ENCODE peak calls at places on chromosome 5, in nine cellular contexts. One of them, this sample, is unnamed.

GRCh38 chr5:63398346-63398745 is 563.9 kb downstream of the HTR1A start:
- DNase-seq in GM23338: peak
- DNase-seq in A549: no peak
- DNase-seq in GM12878: no peak
- DNase-seq in HepG2: no peak
- DNase-seq in K562: no peak
- DNase-seq in SK-N-SH: no peak
- DNase-seq in HCT116: no peak
- DNase-seq in HL-60: no peak
- DNase-seq in this sample: no peak

GRCh38 chr5:60323596-60323995 is 376.4 kb downstream of the DEPDC1B start:
- DNase-seq in GM23338: peak
- DNase-seq in A549: no peak
- DNase-seq in GM12878: no peak
- DNase-seq in HepG2: no peak
- DNase-seq in K562: no peak
- DNase-seq in SK-N-SH: no peak
- DNase-seq in HCT116: no peak
- DNase-seq in HL-60: no peak
- DNase-seq in this sample: no peak

GRCh38 chr5:118862596-118862995 is 125.8 kb downstream of the DTWD2 start:
- DNase-seq in GM23338: no peak
- DNase-seq in A549: no peak
- DNase-seq in GM12878: no peak
- DNase-seq in HepG2: no peak
- DNase-seq in K562: no peak
- DNase-seq in SK-N-SH: no peak
- DNase-seq in HCT116: no peak
- DNase-seq in HL-60: no peak
- DNase-seq in this sample: no peak

GRCh38 chr5:1727571-1727970 is 72.1 kb downstream of the MRPL36 start:
- DNase-seq in GM23338: peak
- DNase-seq in A549: no peak
- DNase-seq in GM12878: no peak
- DNase-seq in HepG2: no peak
- DNase-seq in K562: no peak
- DNase-seq in SK-N-SH: peak
- DNase-seq in HCT116: no peak
- DNase-seq in HL-60: no peak
- DNase-seq in this sample: no peak

GRCh38 chr5:14741721-14742426 is 77.4 kb downstream of the OTULIN start:
- DNase-seq in GM23338: no peak
- DNase-seq in A549: no peak
- DNase-seq in GM12878: no peak
- DNase-seq in HepG2: no peak
- DNase-seq in K562: no peak
- DNase-seq in SK-N-SH: no peak
- DNase-seq in HCT116: no peak
- DNase-seq in HL-60: no peak
- DNase-seq in this sample: no peak

GRCh38 chr5:126776499-126777256 is at the start of gene LMNB1:
- DNase-seq in GM23338: peak
- DNase-seq in A549: peak
- DNase-seq in GM12878: peak
- DNase-seq in HepG2: peak
- DNase-seq in K562: peak
- DNase-seq in SK-N-SH: peak
- DNase-seq in HCT116: peak
- DNase-seq in HL-60: peak
- DNase-seq in this sample: peak

GRCh38 chr5:126961702-126962101 is 68.7 kb downstream of the MARCHF3 start:
- DNase-seq in GM23338: no peak
- DNase-seq in A549: no peak
- DNase-seq in GM12878: no peak
- DNase-seq in HepG2: no peak
- DNase-seq in K562: no peak
- DNase-seq in SK-N-SH: no peak
- DNase-seq in HCT116: no peak
- DNase-seq in HL-60: no peak
- DNase-seq in this sample: no peak

GRCh38 chr5:72280655-72281069 is 39.4 kb downstream of the MRPS27 start:
- DNase-seq in GM23338: peak
- DNase-seq in A549: peak
- DNase-seq in GM12878: no peak
- DNase-seq in HepG2: no peak
- DNase-seq in K562: peak
- DNase-seq in SK-N-SH: peak
- DNase-seq in HCT116: peak
- DNase-seq in HL-60: no peak
- DNase-seq in this sample: no peak

GRCh38 chr5:101977729-101978345 is 318.2 kb downstream of the SLCO4C1 start:
- DNase-seq in GM23338: peak
- DNase-seq in A549: peak
- DNase-seq in GM12878: peak
- DNase-seq in HepG2: peak
- DNase-seq in K562: peak
- DNase-seq in SK-N-SH: peak
- DNase-seq in HCT116: peak
- DNase-seq in HL-60: peak
- DNase-seq in this sample: peak

GRCh38 chr5:177096162-177097015 is 9.7 kb downstream of the FGFR4 start:
- DNase-seq in GM23338: no peak
- DNase-seq in A549: no peak
- DNase-seq in GM12878: no peak
- DNase-seq in HepG2: no peak
- DNase-seq in K562: no peak
- DNase-seq in SK-N-SH: peak
- DNase-seq in HCT116: no peak
- DNase-seq in HL-60: no peak
- DNase-seq in this sample: no peak

GRCh38 chr5:153816870-153817269 is 221.8 kb downstream of the FAM114A2 start:
- DNase-seq in GM23338: no peak
- DNase-seq in A549: no peak
- DNase-seq in GM12878: no peak
- DNase-seq in HepG2: no peak
- DNase-seq in K562: no peak
- DNase-seq in SK-N-SH: no peak
- DNase-seq in HCT116: no peak
- DNase-seq in HL-60: no peak
- DNase-seq in this sample: no peak

GRCh38 chr5:139181835-139182452 is 16.2 kb downstream of the SIL1 start:
- DNase-seq in GM23338: no peak
- DNase-seq in A549: peak
- DNase-seq in GM12878: no peak
- DNase-seq in HepG2: no peak
- DNase-seq in K562: no peak
- DNase-seq in SK-N-SH: no peak
- DNase-seq in HCT116: peak
- DNase-seq in HL-60: no peak
- DNase-seq in this sample: peak

GRCh38 chr5:43362725-43363435 is 49.3 kb downstream of the CCL28 start:
- DNase-seq in GM23338: no peak
- DNase-seq in A549: no peak
- DNase-seq in GM12878: no peak
- DNase-seq in HepG2: no peak
- DNase-seq in K562: no peak
- DNase-seq in SK-N-SH: no peak
- DNase-seq in HCT116: no peak
- DNase-seq in HL-60: no peak
- DNase-seq in this sample: no peak

GRCh38 chr5:95410269-95410668 is 19.1 kb downstream of the FAM81B start:
- DNase-seq in GM23338: no peak
- DNase-seq in A549: no peak
- DNase-seq in GM12878: no peak
- DNase-seq in HepG2: no peak
- DNase-seq in K562: no peak
- DNase-seq in SK-N-SH: no peak
- DNase-seq in HCT116: no peak
- DNase-seq in HL-60: no peak
- DNase-seq in this sample: no peak

GRCh38 chr5:6723122-6723885 is 10.1 kb downstream of the TENT4A start:
- DNase-seq in GM23338: no peak
- DNase-seq in A549: no peak
- DNase-seq in GM12878: no peak
- DNase-seq in HepG2: no peak
- DNase-seq in K562: no peak
- DNase-seq in SK-N-SH: no peak
- DNase-seq in HCT116: no peak
- DNase-seq in HL-60: no peak
- DNase-seq in this sample: no peak

GRCh38 chr5:179930788-179931473 is 23.2 kb upstream of the TBC1D9B start:
- DNase-seq in GM23338: no peak
- DNase-seq in A549: no peak
- DNase-seq in GM12878: no peak
- DNase-seq in HepG2: no peak
- DNase-seq in K562: no peak
- DNase-seq in SK-N-SH: no peak
- DNase-seq in HCT116: no peak
- DNase-seq in HL-60: no peak
- DNase-seq in this sample: no peak

GRCh38 chr5:53543401-53543800 is 17.0 kb upstream of the NDUFS4 start:
- DNase-seq in GM23338: peak
- DNase-seq in A549: no peak
- DNase-seq in GM12878: no peak
- DNase-seq in HepG2: no peak
- DNase-seq in K562: peak
- DNase-seq in SK-N-SH: no peak
- DNase-seq in HCT116: no peak
- DNase-seq in HL-60: no peak
- DNase-seq in this sample: no peak
- TF ChIP-seq CTCF in GM23338: no peak
- TF ChIP-seq CTCF in A549: no peak
- TF ChIP-seq CTCF in GM12878: no peak
- TF ChIP-seq CTCF in HepG2: no peak
- TF ChIP-seq CTCF in K562: no peak
- TF ChIP-seq CTCF in SK-N-SH: no peak
- TF ChIP-seq CTCF in HCT116: no peak
- TF ChIP-seq CTCF in HL-60: no peak
- TF ChIP-seq CTCF in this sample: no peak

DNA sequence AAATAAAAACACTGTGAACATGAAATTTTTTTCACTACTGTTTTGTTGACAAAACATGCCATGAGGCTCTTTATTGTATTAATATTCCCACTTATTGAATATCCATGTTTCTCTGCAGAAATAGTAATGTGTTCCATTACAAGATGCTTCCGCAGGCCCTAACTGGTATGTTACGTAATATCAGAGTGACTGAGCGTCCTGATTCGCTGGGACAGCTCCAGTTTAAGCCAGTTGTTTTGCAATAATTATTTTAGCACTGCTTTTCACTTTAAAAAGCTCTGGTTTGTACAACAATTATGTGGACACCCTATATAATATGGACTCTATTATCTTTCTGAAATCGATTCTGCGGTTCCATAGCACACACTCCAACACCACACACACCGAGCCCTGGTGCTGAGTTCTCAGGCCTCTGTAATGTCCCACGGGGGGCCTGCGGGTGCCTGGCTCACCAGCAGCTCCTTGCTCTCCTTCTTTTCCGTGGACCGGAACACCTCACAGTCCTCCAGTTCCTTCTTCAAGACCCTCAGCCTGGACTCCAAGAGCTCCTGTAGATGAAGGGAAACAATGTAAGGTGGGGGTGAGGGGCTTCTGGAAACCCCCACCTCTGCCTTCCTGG is 1.8 kb downstream of the TRIM7 start:
- DNase-seq in GM23338: peak
- DNase-seq in A549: no peak
- DNase-seq in GM12878: no peak
- DNase-seq in HepG2: no peak
- DNase-seq in K562: no peak
- DNase-seq in SK-N-SH: no peak
- DNase-seq in HCT116: no peak
- DNase-seq in HL-60: peak
- DNase-seq in this sample: no peak
- TF ChIP-seq REST in GM23338: no peak
- TF ChIP-seq REST in A549: no peak
- TF ChIP-seq REST in GM12878: no peak
- TF ChIP-seq REST in HepG2: no peak
- TF ChIP-seq REST in K562: no peak
- TF ChIP-seq REST in SK-N-SH: no peak
- TF ChIP-seq REST in HCT116: no peak
- TF ChIP-seq REST in HL-60: no peak
- TF ChIP-seq REST in this sample: no peak

GRCh38 chr5:147098233-147098790 is 136.5 kb upstream of the STK32A start:
- DNase-seq in GM23338: peak
- DNase-seq in A549: peak
- DNase-seq in GM12878: no peak
- DNase-seq in HepG2: peak
- DNase-seq in K562: no peak
- DNase-seq in SK-N-SH: peak
- DNase-seq in HCT116: peak
- DNase-seq in HL-60: no peak
- DNase-seq in this sample: no peak
- TF ChIP-seq CTCF in GM23338: peak
- TF ChIP-seq CTCF in A549: no peak
- TF ChIP-seq CTCF in GM12878: peak
- TF ChIP-seq CTCF in HepG2: peak
- TF ChIP-seq CTCF in K562: no peak
- TF ChIP-seq CTCF in SK-N-SH: peak
- TF ChIP-seq CTCF in HCT116: peak
- TF ChIP-seq CTCF in HL-60: no peak
- TF ChIP-seq CTCF in this sample: peak

DNA sequence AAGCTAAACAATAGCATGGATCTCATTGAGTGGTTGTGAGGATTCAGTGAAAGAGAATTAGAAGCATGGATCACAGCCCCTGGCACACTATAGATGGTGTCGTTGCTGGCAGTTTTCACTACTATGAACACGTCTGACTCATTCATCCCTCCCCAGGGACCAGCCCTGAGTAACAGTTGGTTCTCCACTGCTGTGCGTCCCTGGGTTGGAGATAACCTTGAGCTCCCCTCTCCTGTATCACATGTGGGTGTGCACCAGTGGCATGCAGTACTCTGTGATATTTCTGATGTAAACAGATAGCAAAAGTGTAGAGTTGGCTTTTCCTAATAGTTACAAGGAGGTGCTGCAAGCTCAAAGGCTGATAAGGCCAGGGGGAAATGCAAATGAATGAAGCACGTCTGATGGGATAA is 8.8 kb upstream of the LCP2 start:
- DNase-seq in GM23338: no peak
- DNase-seq in A549: peak
- DNase-seq in GM12878: no peak
- DNase-seq in HepG2: no peak
- DNase-seq in K562: peak
- DNase-seq in SK-N-SH: no peak
- DNase-seq in HCT116: no peak
- DNase-seq in HL-60: no peak
- DNase-seq in this sample: no peak
- TF ChIP-seq REST in GM23338: no peak
- TF ChIP-seq REST in A549: no peak
- TF ChIP-seq REST in GM12878: no peak
- TF ChIP-seq REST in HepG2: no peak
- TF ChIP-seq REST in K562: no peak
- TF ChIP-seq REST in SK-N-SH: no peak
- TF ChIP-seq REST in HCT116: no peak
- TF ChIP-seq REST in HL-60: no peak
- TF ChIP-seq REST in this sample: no peak